ENCODE peak calls at places on chromosomes 12 and 14, in eight cellular contexts. F is GM10248, L is nephron progenitor cell, O is NCI-H526, G is fibroblast of gingiva, T is foreskin melanocyte, E is mesenteric fat pad, S is SHP77 treated with DMSO at 0.1 percent for 48 hours. Y is an unnamed sample.

GRCh38 chr14:74257078-74257987 is 18.1 kb downstream of the VSX2 start:
- DNase-seq in F (peak), L (peak), O (peak), G (no peak), T (no peak), E (no peak), S (peak), Y (peak)

GRCh38 chr12:72136792-72137191 is 135.4 kb upstream of the TRHDE start:
- DNase-seq in F (no peak), L (no peak), O (no peak), G (no peak), T (no peak), E (no peak), S (no peak), Y (no peak)

GRCh38 chr14:56000846-56001245 is 117.4 kb upstream of the PELI2 start:
- DNase-seq in F (no peak), L (no peak), O (no peak), G (no peak), T (no peak), E (no peak), S (no peak), Y (no peak)

GRCh38 chr12:14525964-14526363 is 41.7 kb downstream of the PLBD1 start:
- DNase-seq in F (no peak), L (no peak), O (no peak), G (no peak), T (no peak), E (no peak), S (no peak), Y (no peak)

GRCh38 chr12:53985900-53986685 is 1.1 kb downstream of the HOXC10 start:
- DNase-seq in F (peak), L (no peak), O (no peak), G (no peak), T (peak), E (no peak), S (no peak), Y (no peak)

GRCh38 chr14:74599946-74600345 is 12.1 kb downstream of the LTBP2 start:
- DNase-seq in F (no peak), L (no peak), O (no peak), G (no peak), T (no peak), E (no peak), S (no peak), Y (no peak)

GRCh38 chr14:81211844-81212243 is 8.9 kb downstream of the GTF2A1 start:
- DNase-seq in F (no peak), L (no peak), O (peak), G (peak), T (no peak), E (no peak), S (no peak), Y (peak)

GRCh38 chr14:23446291-23446851 is 10.9 kb upstream of the MYH7 start:
- DNase-seq in F (no peak), L (no peak), O (no peak), G (no peak), T (no peak), E (no peak), S (no peak), Y (peak)

GRCh38 chr14:49134940-49135339 is 451.2 kb downstream of the RPS29 start:
- DNase-seq in F (no peak), L (no peak), O (no peak), G (no peak), T (peak), E (no peak), S (no peak), Y (no peak)

GRCh38 chr14:98229676-98230366 is 1042.2 kb downstream of the BCL11B start:
- DNase-seq in F (no peak), L (no peak), O (no peak), G (no peak), T (no peak), E (no peak), S (no peak), Y (no peak)